ENCODE peak calls at places on chromosomes 5 and 9, in five cellular contexts. J, L, S, T and R are unnamed samples.

GRCh38 chr9:125513634-125514413 is 193.2 kb downstream of the MAPKAP1 start:
- DNase-seq in J (peak), L (peak), S (peak), T (peak), R (no peak)

GRCh38 chr9:126630458-126631237 is 16.9 kb downstream of the LMX1B start:
- DNase-seq in S (no peak), J (peak), T (no peak), L (no peak), R (no peak)

GRCh38 chr5:38715671-38716070 is 130.1 kb upstream of the OSMR start:
- DNase-seq in T (no peak), J (no peak), L (no peak), S (no peak), R (peak)

GRCh38 chr5:72067682-72068470 is 39.4 kb upstream of the MAP1B start:
- DNase-seq in J (peak), S (no peak), L (peak), T (no peak), R (peak)

GRCh38 chr5:168842571-168843205 is 263.5 kb upstream of the PANK3 start:
- DNase-seq in T (no peak), L (no peak), S (no peak), J (no peak), R (no peak)

GRCh38 chr5:103942587-103943186 is 380.1 kb upstream of the NUDT12 start:
- DNase-seq in J (no peak), T (no peak), S (no peak), L (no peak), R (no peak)

GRCh38 chr5:142192799-142193428 is 84.3 kb downstream of the NDFIP1 start:
- DNase-seq in J (no peak), L (no peak), S (no peak), T (no peak), R (no peak)

GRCh38 chr5:167821669-167822068 is 469.8 kb upstream of the WWC1 start:
- DNase-seq in T (no peak), J (no peak), S (no peak), L (no peak), R (no peak)

GRCh38 chr9:129998491-129999122 is 44.4 kb downstream of the FNBP1 start:
- DNase-seq in J (no peak), T (no peak), S (no peak), L (no peak), R (no peak)

GRCh38 chr5:131323378-131323777 is 59.5 kb downstream of the CDC42SE2 start:
- DNase-seq in L (no peak), S (no peak), T (no peak), J (no peak), R (no peak)

GRCh38 chr5:81506900-81507588 is 113.1 kb upstream of the ACOT12 start:
- DNase-seq in S (peak), L (peak), T (peak), J (peak), R (peak)

GRCh38 chr5:34656001-34656699 is at the start of gene RAI14:
- DNase-seq in T (peak), L (peak), J (peak), S (peak), R (peak)

GRCh38 chr9:126617740-126618133 is 4.0 kb downstream of the LMX1B start:
- DNase-seq in T (no peak), S (no peak), L (no peak), J (no peak), R (no peak)

GRCh38 chr5:120382813-120383212 is 81.3 kb upstream of the PRR16 start:
- DNase-seq in S (no peak), J (no peak), T (no peak), L (no peak), R (no peak)

GRCh38 chr5:179827684-179828083 is 7.0 kb downstream of the SQSTM1 start:
- DNase-seq in L (peak), T (peak), S (no peak), J (peak), R (no peak)

GRCh38 chr5:124102491-124102890 is 590.5 kb downstream of the CSNK1G3 start:
- DNase-seq in T (no peak), S (no peak), J (no peak), L (no peak), R (no peak)

GRCh38 chr5:55540525-55540924 is 5.8 kb upstream of the PLPP1 start:
- DNase-seq in T (no peak), J (no peak), L (no peak), S (no peak), R (no peak)

GRCh38 chr9:115207003-115207837 is 89.3 kb upstream of the TNC start:
- DNase-seq in S (no peak), T (no peak), J (no peak), L (no peak), R (no peak)

GRCh38 chr5:96113170-96113939 is 151.7 kb upstream of the ELL2 start:
- DNase-seq in T (no peak), L (no peak), S (no peak), J (no peak), R (no peak)

GRCh38 chr9:112104901-112105300 is 70.2 kb downstream of the SUSD1 start:
- DNase-seq in T (no peak), S (no peak), L (peak), J (no peak), R (no peak)

GRCh38 chr5:32506809-32507208 is 62.3 kb upstream of the ZFR start:
- DNase-seq in J (peak), S (no peak), T (no peak), L (no peak), R (no peak)

GRCh38 chr5:81268797-81269196 is 32.6 kb upstream of the ZCCHC9 start:
- DNase-seq in T (no peak), L (peak), J (peak), S (no peak), R (peak)

GRCh38 chr5:126438871-126439270 is 15.7 kb downstream of the GRAMD2B start:
- DNase-seq in T (no peak), S (no peak), J (no peak), L (no peak), R (no peak)

GRCh38 chr5:131671409-131671808 is 36.4 kb upstream of the RAPGEF6 start:
- DNase-seq in J (no peak), T (no peak), L (no peak), S (no peak), R (no peak)

GRCh38 chr9:684950-685340 is 156.6 kb upstream of the DMRT1 start:
- DNase-seq in T (no peak), J (no peak), S (no peak), L (peak), R (no peak)
- TF ChIP-seq POLR2A in T (no peak), J (no peak), S (no peak), L (no peak), R (no peak)

GRCh38 chr5:122845253-122846050 is at the start of gene SNX24:
- DNase-seq in S (peak), L (peak), J (peak), T (peak), R (peak)
- TF ChIP-seq POLR2A in S (peak), L (peak), J (peak), T (peak), R (peak)

GRCh38 chr9:98201749-98202148 is 9.3 kb upstream of the CORO2A start:
- DNase-seq in S (no peak), L (no peak), J (no peak), T (no peak), R (no peak)

GRCh38 chr9:98202252-98202651 is 9.8 kb upstream of the CORO2A start:
- DNase-seq in L (no peak), S (no peak), J (no peak), T (no peak), R (no peak)

GRCh38 chr9:98203153-98203552 is 10.7 kb upstream of the CORO2A start:
- DNase-seq in L (no peak), J (no peak), T (no peak), S (no peak), R (no peak)

GRCh38 chr9:98199388-98200033 is 7.1 kb upstream of the CORO2A start:
- DNase-seq in T (no peak), S (no peak), J (no peak), L (no peak), R (no peak)

GRCh38 chr9:98201102-98201501 is 8.7 kb upstream of the CORO2A start:
- DNase-seq in S (no peak), L (no peak), J (no peak), T (no peak), R (no peak)
- TF ChIP-seq POLR2A in S (no peak), L (no peak), J (no peak), T (no peak), R (no peak)

DNA sequence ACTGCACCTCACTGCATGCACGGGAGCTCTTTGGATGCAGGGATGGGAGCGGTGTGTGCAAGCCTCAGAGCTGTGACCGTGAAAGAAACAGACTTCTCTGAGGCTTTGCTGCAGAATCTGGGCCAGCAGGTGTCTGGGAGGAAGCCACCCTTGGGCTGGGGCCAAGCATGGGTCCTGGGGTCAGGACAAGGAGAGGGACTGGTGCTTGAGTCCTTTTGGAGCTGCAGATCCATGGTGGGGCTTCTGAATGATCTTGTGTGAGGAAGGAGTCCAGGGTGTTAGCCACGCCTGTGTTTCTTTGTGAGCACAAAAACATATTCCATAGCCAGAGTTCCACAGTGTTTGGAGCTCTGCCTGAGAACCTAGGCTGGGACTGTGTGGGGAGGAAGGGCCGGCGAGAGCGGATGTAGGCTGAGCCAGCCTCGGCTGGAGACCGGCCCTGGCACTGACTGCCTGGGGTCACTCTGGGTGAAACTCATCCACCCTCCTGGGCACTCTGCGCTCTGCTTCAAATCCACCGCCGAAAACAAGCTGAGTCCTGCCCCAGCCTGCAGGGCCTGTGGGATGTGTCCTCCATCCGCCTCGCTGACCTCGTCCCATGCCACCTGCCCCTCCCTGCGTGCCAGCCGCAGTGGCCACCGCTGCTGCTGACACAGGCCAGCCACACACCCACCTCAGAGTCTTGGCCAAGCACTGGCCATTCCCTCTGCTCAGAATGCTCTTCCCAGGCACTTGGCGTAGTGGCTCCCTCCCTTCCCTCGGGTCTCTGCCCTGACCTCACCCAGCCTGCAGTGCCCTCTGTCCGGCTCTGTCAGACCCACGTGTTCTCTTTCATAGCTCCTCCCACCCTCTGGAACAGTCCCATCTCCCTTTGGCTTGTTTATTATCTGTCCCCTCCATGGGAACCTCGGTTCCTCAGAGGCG is 26.7 kb downstream of the ERGIC1 start:
- DNase-seq in S (peak), L (no peak), J (peak), T (peak), R (no peak)
- TF ChIP-seq POLR2A in S (no peak), L (no peak), J (no peak), T (peak), R (no peak)

GRCh38 chr9:132768932-132769894 is 98.9 kb downstream of the GTF3C4 start:
- DNase-seq in T (peak), J (peak), L (peak), S (peak), R (no peak)
- TF ChIP-seq POLR2A in T (peak), J (no peak), L (peak), S (no peak), R (no peak)

GRCh38 chr5:75364571-75365280 is 27.7 kb downstream of the HMGCR start:
- DNase-seq in J (no peak), L (no peak), S (no peak), T (no peak), R (no peak)

GRCh38 chr5:75365740-75366139 is 28.7 kb downstream of the HMGCR start:
- DNase-seq in L (no peak), T (no peak), J (no peak), S (no peak), R (no peak)

GRCh38 chr5:75363111-75363510 is 26.1 kb downstream of the HMGCR start:
- DNase-seq in J (no peak), L (no peak), T (no peak), S (no peak), R (no peak)

GRCh38 chr5:75362474-75362975 is 25.5 kb downstream of the HMGCR start:
- DNase-seq in J (no peak), S (no peak), T (no peak), L (no peak), R (no peak)

DNA sequence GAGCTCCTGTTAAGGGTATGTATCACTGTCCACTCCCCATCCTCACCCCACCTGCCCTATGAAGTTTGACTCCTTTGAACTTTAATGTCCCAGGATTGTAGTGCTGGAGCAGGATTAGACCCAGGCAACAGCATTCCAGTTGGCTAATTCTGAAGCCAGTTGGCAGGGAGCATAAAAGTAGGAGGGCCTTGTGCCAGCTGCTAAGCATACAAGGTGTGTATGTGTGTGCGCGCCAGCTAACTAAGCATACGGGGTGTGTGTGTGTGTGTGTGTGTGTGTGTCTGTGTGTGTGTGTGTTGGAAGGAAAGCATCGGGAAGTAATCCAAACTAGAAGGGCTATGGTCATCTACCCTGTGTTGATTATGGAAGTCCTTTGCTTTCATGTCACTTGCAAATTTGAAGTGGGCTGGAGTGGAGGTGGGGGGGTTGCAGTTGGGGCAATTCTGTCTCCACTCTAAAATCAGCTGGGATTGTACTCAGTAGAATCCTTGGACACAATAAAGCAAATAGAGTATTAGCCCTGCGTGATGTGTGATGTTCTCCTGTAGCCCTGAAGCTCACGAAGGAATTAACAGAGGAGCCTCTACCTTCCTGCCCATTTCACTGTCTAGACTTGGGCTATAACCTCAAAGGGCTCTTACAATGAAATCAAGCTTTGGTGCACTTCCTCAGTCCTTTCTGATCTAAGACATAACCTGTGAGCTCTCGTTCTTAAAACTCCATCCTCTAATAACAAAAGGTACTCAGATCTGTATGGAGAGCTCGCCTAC is 26.9 kb downstream of the HMGCR start:
- DNase-seq in L (peak), S (no peak), T (no peak), J (no peak), R (no peak)
- TF ChIP-seq POLR2A in L (no peak), S (no peak), T (no peak), J (no peak), R (no peak)

DNA sequence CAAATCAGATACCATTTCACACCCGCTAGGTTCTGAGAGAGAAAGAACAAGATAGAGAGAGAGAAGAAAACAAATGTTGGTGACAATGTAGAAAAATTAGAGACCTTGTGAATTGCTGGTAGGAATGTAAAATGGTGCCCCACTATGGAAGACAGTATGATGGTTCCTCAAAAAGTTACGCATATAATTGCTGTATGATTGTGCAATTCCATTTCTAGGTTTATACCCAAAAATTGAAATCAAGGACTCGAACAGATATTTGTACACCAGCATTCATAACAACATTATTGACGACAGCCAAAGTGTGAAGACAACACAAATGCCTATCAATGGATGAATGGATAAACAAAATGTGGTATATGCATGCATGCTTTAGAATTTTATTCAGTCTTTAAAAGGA is 74.5 kb upstream of the MAP3K1 start:
- DNase-seq in S (no peak), J (no peak), L (no peak), T (no peak), R (no peak)
- TF ChIP-seq POLR2A in S (no peak), J (no peak), L (no peak), T (no peak), R (no peak)